ENCODE peak calls at places on chromosomes 6 and 20, in ten cellular contexts. S is esophagus muscularis mucosa, C is endodermal cell, Q is uterus, U is psoas muscle, J is thyroid gland, N is H1, R is pancreas, O is lower lobe of right lung, Y is thoracic aorta. K is an unnamed sample. For H3K4me1, the result is how much of the 10 kb centered on the place peaks cover.

GRCh38 chr6:157561037-157561790 is 180.2 kb downstream of the ZDHHC14 start:
- DNase-seq in S (peak), C (no peak), Q (no peak), U (no peak), J (no peak), N (no peak), R (no peak), O (no peak), Y (no peak), K (no peak)

GRCh38 chr6:118894425-118895240 is 681 bp downstream of the ASF1A start:
- DNase-seq in S (no peak), C (peak), Q (peak), U (peak), J (peak), N (peak), R (peak), O (peak), Y (no peak), K (peak)

GRCh38 chr20:23702021-23702420 is 13.2 kb upstream of the CST4 start:
- DNase-seq in S (no peak), C (no peak), Q (no peak), U (no peak), J (no peak), N (no peak), R (no peak), O (no peak), Y (no peak), K (no peak)

GRCh38 chr20:8787090-8787489 is 281.8 kb upstream of the PLCB4 start:
- DNase-seq in S (no peak), C (no peak), Q (no peak), U (no peak), J (no peak), N (no peak), R (no peak), O (no peak), Y (no peak), K (no peak)

GRCh38 chr6:106974999-106975698 is 620 bp upstream of the CD24 start:
- DNase-seq in S (no peak), C (peak), Q (no peak), U (peak), J (peak), N (peak), R (peak), O (peak), Y (no peak), K (no peak)

GRCh38 chr6:27188885-27189418 is 58.5 kb upstream of the PRSS16 start:
- DNase-seq in S (no peak), C (no peak), Q (peak), U (peak), J (peak), N (no peak), R (peak), O (peak), Y (no peak), K (peak)

GRCh38 chr6:151993364-151993763 is 185.9 kb downstream of the ESR1 start:
- DNase-seq in S (no peak), C (no peak), Q (no peak), U (no peak), J (no peak), N (no peak), R (no peak), O (no peak), Y (no peak), K (no peak)

GRCh38 chr6:3727593-3728108 is 23.9 kb downstream of the PXDC1 start:
- DNase-seq in S (no peak), C (peak), Q (no peak), U (no peak), J (no peak), N (no peak), R (no peak), O (no peak), Y (no peak), K (no peak)

GRCh38 chr20:37165031-37165430 is 14.1 kb upstream of the RPN2 start:
- DNase-seq in S (no peak), C (no peak), Q (no peak), U (no peak), J (no peak), N (no peak), R (no peak), O (no peak), Y (no peak), K (no peak)

GRCh38 chr6:45378324-45378926 is 691 bp upstream of the SUPT3H start:
- DNase-seq in S (no peak), C (no peak), Q (no peak), U (peak), J (peak), N (no peak), R (no peak), O (peak), Y (no peak), K (peak)

GRCh38 chr20:59688999-59689398 is 84.7 kb downstream of the PHACTR3 start:
- DNase-seq in S (no peak), C (no peak), Q (no peak), U (no peak), J (no peak), N (no peak), R (no peak), O (no peak), Y (no peak), K (no peak)

GRCh38 chr6:25223421-25224052 is 55.6 kb upstream of the CARMIL1 start:
- DNase-seq in S (no peak), C (peak), Q (peak), U (peak), J (peak), N (peak), R (peak), O (peak), Y (no peak), K (peak)

GRCh38 chr20:53942121-53942816 is 128.1 kb downstream of the BCAS1 start:
- DNase-seq in S (peak), C (peak), Q (no peak), U (no peak), J (peak), N (peak), R (no peak), O (no peak), Y (no peak), K (no peak)

GRCh38 chr6:93235775-93236174 is 183.6 kb downstream of the EPHA7 start:
- DNase-seq in S (no peak), C (no peak), Q (no peak), U (no peak), J (no peak), N (no peak), R (no peak), O (no peak), Y (no peak), K (no peak)

GRCh38 chr6:25089442-25089841 is 153.7 kb upstream of the RIPOR2 start:
- DNase-seq in S (peak), C (no peak), Q (no peak), U (no peak), J (no peak), N (no peak), R (no peak), O (no peak), Y (no peak), K (no peak)

GRCh38 chr6:147382945-147383554 is 125.4 kb upstream of the SAMD5 start:
- DNase-seq in S (no peak), C (no peak), Q (no peak), U (no peak), J (no peak), N (no peak), R (no peak), O (no peak), Y (no peak), K (no peak)

GRCh38 chr20:46689754-46690085 is 476 bp upstream of the TP53RK start:
- DNase-seq in S (no peak), C (no peak), Q (no peak), U (no peak), J (no peak), N (no peak), R (no peak), O (no peak), Y (no peak), K (no peak)

GRCh38 chr6:21587925-21588811 is 5.4 kb upstream of the SOX4 start:
- DNase-seq in S (no peak), C (peak), Q (peak), U (peak), J (peak), N (peak), R (peak), O (peak), Y (no peak), K (peak)

GRCh38 chr6:139334791-139335446 is 39.5 kb downstream of the CITED2 start:
- DNase-seq in S (no peak), C (no peak), Q (no peak), U (no peak), J (no peak), N (no peak), R (no peak), O (no peak), Y (no peak), K (no peak)

GRCh38 chr20:38144608-38145093 is 20.4 kb downstream of the TGM2 start:
- DNase-seq in S (no peak), C (no peak), Q (no peak), U (no peak), J (no peak), N (no peak), R (no peak), O (no peak), Y (no peak), K (no peak)

GRCh38 chr6:73739097-73739496 is 43.1 kb downstream of the CD109 start:
- DNase-seq in S (no peak), C (no peak), Q (no peak), U (no peak), J (no peak), N (no peak), R (no peak), O (no peak), Y (no peak), K (no peak)

GRCh38 chr6:33064723-33065122 is 8.7 kb downstream of the HLA-DPA1 start:
- DNase-seq in S (peak), C (no peak), Q (no peak), U (no peak), J (no peak), N (no peak), R (no peak), O (no peak), Y (no peak), K (no peak)

GRCh38 chr6:48670546-48670945 is 559.5 kb upstream of the PTCHD4 start:
- DNase-seq in S (no peak), C (no peak), Q (no peak), U (no peak), J (no peak), N (no peak), R (no peak), O (no peak), Y (no peak), K (no peak)

GRCh38 chr6:26388014-26388413 is 5.1 kb downstream of the BTN2A2 start:
- DNase-seq in S (no peak), C (peak), Q (no peak), U (no peak), J (no peak), N (no peak), R (no peak), O (no peak), Y (no peak), K (no peak)

GRCh38 chr6:97023982-97024381 is 99.5 kb downstream of the KLHL32 start:
- DNase-seq in S (no peak), C (no peak), Q (no peak), U (no peak), J (no peak), N (no peak), R (no peak), O (no peak), Y (no peak), K (no peak)

GRCh38 chr6:140581601-140582000 is 1207.2 kb upstream of the CITED2 start:
- DNase-seq in S (no peak), C (no peak), Q (no peak), U (no peak), J (no peak), N (no peak), R (no peak), O (no peak), Y (no peak), K (no peak)

GRCh38 chr20:14673164-14673563 is 335.8 kb upstream of the FLRT3 start:
- DNase-seq in S (no peak), C (no peak), Q (no peak), U (no peak), J (no peak), N (no peak), R (no peak), O (no peak), Y (no peak), K (no peak)

GRCh38 chr6:30555428-30556005 is 772 bp downstream of the GNL1 start:
- DNase-seq in S (no peak), C (peak), Q (peak), U (peak), J (peak), N (peak), R (no peak), O (peak), Y (no peak), K (peak)

GRCh38 chr6:10722570-10722819 is 375 bp upstream of the TMEM14C start:
- DNase-seq in S (no peak), C (no peak), Q (no peak), U (no peak), J (no peak), N (no peak), R (no peak), O (no peak), Y (no peak), K (no peak)

GRCh38 chr6:10725046-10725445 is 2.2 kb downstream of the TMEM14C start:
- DNase-seq in S (peak), C (no peak), Q (no peak), U (no peak), J (no peak), N (no peak), R (no peak), O (no peak), Y (no peak), K (no peak)

GRCh38 chr6:10720229-10720959 is 2.5 kb upstream of the TMEM14C start:
- DNase-seq in S (no peak), C (no peak), Q (peak), U (peak), J (peak), N (no peak), R (peak), O (peak), Y (no peak), K (peak)

GRCh38 chr6:10721850-10722569 is 860 bp upstream of the TMEM14C start:
- DNase-seq in S (peak), C (no peak), Q (no peak), U (no peak), J (no peak), N (no peak), R (no peak), O (no peak), Y (no peak), K (no peak)

DNA sequence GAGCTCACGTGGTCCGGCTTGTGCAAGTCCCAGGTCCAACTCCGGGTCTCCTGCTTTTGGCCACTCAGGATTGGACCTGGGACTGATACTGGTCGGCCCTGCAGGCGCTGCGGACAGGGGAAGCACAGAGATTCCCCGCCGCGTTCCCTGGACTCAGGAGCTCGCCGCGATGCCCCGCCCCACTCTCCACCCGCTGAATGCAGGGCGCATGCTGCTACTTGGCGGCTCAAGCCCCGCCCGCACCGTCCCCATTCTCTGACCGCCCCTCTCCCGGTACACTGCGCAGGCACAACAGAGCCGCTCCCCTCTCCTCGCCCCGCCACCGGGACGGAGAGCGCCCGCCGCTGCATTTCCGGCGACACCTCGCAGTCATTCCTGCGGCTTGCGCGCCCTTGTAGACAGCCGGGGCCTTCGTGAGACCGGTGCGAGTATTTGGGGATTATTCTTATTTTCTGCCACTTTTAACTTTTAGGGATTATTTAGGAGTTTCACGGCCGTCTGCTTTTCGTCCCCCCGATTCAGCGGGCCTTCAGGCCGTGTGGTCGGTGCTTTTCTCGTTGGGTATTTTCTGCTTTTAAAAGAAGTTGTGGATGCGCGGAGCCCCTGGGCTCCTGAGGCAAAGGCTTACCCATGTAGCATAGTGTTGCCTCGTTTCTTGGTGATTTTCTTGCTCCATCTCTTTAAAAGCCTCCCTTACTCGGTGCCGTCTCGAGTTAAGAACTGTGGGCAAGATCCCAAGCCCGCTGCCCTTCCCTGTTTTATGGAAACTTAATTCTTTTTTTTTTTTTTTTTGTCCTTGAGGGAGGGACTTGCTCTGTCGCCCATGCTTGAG is at the start of gene TMEM14C:
- DNase-seq in S (peak), C (peak), Q (peak), U (peak), J (peak), N (peak), R (peak), O (peak), Y (peak), K (peak)
- TF ChIP-seq CTCF in S (peak), C (no peak), Q (no peak), U (no peak), J (no peak), N (no peak), R (no peak), O (no peak), Y (no peak), K (no peak)

DNA sequence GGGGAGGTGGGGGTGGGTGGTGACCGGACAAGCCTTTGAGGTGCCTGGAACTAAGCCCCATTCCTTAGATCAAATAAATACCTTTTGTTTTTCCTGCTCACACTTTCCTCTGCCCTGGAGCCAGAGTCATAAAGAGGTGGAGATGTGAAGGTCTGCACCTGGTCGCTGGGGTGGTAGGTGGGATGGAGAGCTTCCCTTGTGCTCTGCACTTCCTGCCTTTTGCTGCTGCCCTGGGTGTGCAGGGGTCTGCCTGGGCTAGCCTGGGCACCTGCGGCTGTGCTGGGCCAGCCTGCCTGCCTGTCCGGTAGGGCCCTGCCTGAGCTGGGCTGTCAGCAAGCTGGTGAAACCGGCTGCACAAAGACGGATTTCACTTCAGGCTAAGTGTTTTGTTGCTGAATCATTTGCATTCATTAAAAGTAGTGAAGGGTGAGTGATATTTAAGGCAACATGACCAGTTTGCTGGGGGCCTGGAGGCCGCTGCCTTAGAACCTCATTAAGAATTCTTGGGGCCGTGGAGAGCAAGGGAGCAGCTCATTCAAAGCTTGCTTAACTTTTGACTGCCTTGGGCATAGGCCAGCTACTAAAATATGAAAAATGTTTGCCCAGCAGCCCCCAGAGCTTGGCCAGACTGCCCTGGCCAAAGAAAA is 20.5 kb downstream of the PTK7 start:
- DNase-seq in S (no peak), C (peak), Q (peak), U (no peak), J (peak), N (no peak), R (no peak), O (peak), Y (no peak), K (no peak)
- H3K4me3 ChIP-seq in S (no peak), C (no peak), Q (no peak), U (no peak), J (no peak), N (no peak), R (no peak), O (peak), Y (no peak), K (no peak)

DNA sequence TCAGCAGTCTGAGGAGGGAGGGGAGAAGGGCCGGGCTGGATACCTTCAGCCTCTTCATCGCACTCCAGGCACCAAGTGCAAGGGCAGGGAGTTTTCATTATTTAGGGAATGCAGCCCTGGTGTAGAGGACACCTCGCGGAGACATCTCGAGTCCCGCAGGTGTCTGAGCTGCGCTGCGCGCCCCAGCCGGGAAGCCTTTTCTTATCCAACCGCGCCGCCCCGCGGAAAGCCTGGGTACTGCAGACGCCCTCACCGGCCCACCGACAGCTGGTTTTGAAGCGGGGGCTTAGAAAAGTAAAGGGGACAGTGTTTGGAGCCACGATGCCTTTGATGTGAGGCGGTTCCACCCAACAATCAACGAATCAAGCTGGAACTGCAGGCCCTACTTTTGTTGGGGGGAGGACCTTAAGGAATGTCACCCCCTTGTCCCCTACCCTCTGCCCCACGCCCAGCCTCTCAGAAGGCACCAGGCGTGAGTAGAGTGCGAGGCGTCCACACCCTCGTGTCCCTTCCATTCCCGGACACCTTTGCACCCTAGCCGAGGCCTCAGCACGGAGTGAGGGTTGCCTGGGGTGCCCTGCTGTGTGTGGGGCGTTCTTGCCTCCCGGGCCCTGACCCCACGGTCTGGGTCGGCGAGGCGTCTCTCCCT is 8.6 kb downstream of the NKX2-2 start:
- DNase-seq in S (no peak), C (peak), Q (no peak), U (peak), J (peak), N (peak), R (no peak), O (peak), Y (peak), K (peak)
- H3K4me1 ChIP-seq in S (under half), C (under half), Q (under half), U (under half), J (under half), N (under half), R (under half), O (under half), Y (under half), K (under half)

GRCh38 chr6:149925974-149926777 is 3.3 kb upstream of the RAET1G start:
- DNase-seq in S (peak), C (peak), Q (peak), U (peak), J (peak), N (peak), R (peak), O (peak), Y (peak), K (peak)

GRCh38 chr6:149933036-149933435 is 8.8 kb upstream of the ULBP2 start:
- DNase-seq in S (no peak), C (peak), Q (no peak), U (no peak), J (no peak), N (no peak), R (no peak), O (no peak), Y (no peak), K (no peak)

GRCh38 chr6:149931501-149931900 is 8.6 kb upstream of the RAET1G start:
- DNase-seq in S (no peak), C (no peak), Q (no peak), U (no peak), J (no peak), N (no peak), R (no peak), O (no peak), Y (no peak), K (no peak)

GRCh38 chr6:149925253-149925973 is 2.5 kb upstream of the RAET1G start:
- DNase-seq in S (no peak), C (peak), Q (no peak), U (peak), J (peak), N (peak), R (no peak), O (peak), Y (no peak), K (peak)

DNA sequence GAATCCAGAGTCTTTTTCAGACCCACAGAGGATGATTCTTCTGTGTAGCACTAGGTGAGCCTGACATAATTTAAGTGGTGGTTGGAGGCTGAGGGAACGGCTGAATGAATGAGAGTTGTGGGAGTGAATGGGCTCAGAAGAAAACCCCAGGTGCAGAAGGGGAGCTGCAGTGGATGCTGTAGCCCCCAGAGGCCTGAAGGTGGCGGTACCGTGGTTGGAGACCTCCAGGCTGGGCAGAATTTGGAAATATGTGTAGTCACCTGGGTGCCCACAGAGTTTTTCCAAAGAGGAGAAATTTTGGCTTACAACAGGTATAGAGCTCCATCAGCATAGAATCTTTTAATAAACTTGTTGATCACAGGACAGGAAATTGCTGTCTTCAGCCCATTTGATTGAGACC is 6.5 kb upstream of the RAET1G start:
- DNase-seq in S (no peak), C (peak), Q (no peak), U (no peak), J (peak), N (peak), R (no peak), O (no peak), Y (no peak), K (no peak)
- TF ChIP-seq CTCF in S (no peak), C (peak), Q (no peak), U (no peak), J (no peak), N (peak), R (no peak), O (peak), Y (no peak), K (no peak)